ENCODE peak calls at places on chromosomes 13 and 19, in seven cellular contexts. V is ovary; S is A549; A is mammary epithelial cell; H is WERI-Rb-1; D is CD8-positive, alpha-beta T cell; W is BE2C. F is an unnamed sample.
A peak's percentile ranks its signal among the peaks of the same experiment; 100 is the strongest.

GRCh38 chr19:14371321-14371821 is 9.9 kb upstream of the ADGRE5 start:
- DNase-seq in V (no peak), S (no peak), A (no peak), H (no peak), D (no peak), W (no peak), F (no peak)

GRCh38 chr13:114096031-114096485 is 36.4 kb downstream of the RASA3 start:
- DNase-seq in V (peak; percentile 12), S (no peak), A (no peak), H (no peak), D (no peak), W (no peak), F (no peak)

GRCh38 chr13:18739310-18739709 is 442.3 kb downstream of the TUBA3C start:
- DNase-seq in V (no peak), S (no peak), A (no peak), H (no peak), D (no peak), W (no peak), F (no peak)

GRCh38 chr19:32619051-32619685 is 38.2 kb downstream of the PDCD5 start:
- DNase-seq in V (no peak), S (no peak), A (no peak), H (no peak), D (no peak), W (no peak), F (no peak)

GRCh38 chr13:31012285-31013024 is 80.0 kb downstream of the TEX26 start:
- DNase-seq in V (no peak), S (peak; percentile 10), A (no peak), H (no peak), D (no peak), W (no peak), F (no peak)

GRCh38 chr13:79548886-79549285 is 67.9 kb downstream of the NDFIP2 start:
- DNase-seq in V (no peak), S (no peak), A (peak; percentile 23), H (no peak), D (no peak), W (no peak), F (no peak)

GRCh38 chr13:108828053-108828806 is 198.8 kb downstream of the MYO16 start:
- DNase-seq in V (no peak), S (no peak), A (peak; percentile 64), H (no peak), D (no peak), W (no peak), F (peak; percentile 55)

GRCh38 chr13:43804461-43805070 is 17.8 kb upstream of the ENOX1 start:
- DNase-seq in V (no peak), S (peak; percentile 9), A (peak; percentile 64), H (no peak), D (no peak), W (peak; percentile 49), F (peak; percentile 15)

GRCh38 chr19:45630463-45630862 is 8.7 kb downstream of the EML2 start:
- DNase-seq in V (no peak), S (peak; percentile 63), A (peak; percentile 97), H (no peak), D (no peak), W (no peak), F (no peak)

GRCh38 chr13:68160466-68160865 is 930.3 kb upstream of the PCDH9 start:
- DNase-seq in V (no peak), S (no peak), A (no peak), H (no peak), D (no peak), W (no peak), F (no peak)

GRCh38 chr13:114035186-114035582 is 61.3 kb upstream of the C13orf46 start:
- DNase-seq in V (no peak), S (no peak), A (no peak), H (no peak), D (no peak), W (no peak), F (no peak)

GRCh38 chr13:100565291-100565690 is 23.3 kb downstream of the GGACT start:
- DNase-seq in V (no peak), S (no peak), A (no peak), H (no peak), D (no peak), W (no peak), F (no peak)

DNA sequence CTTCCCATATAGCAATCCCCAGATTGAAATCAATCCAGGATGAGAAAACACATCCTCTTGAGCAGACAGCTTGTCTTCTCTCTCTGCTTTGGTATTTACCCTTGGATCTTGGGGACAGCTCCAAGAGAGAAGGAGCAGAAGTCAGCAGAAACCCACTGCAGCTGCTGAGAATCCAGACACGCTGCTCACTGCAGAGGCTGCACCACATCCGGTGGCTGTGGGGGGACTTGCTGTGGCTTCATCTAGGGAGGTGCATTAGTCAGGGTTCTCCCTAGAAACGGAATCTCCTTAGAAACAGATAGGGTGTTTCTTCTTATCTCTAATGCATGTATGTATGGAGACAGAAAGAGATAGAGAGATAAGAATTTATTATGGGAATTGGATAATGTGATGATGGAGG is 2.7 kb downstream of the CYP4F12 start:
- DNase-seq in V (no peak), S (no peak), A (no peak), H (no peak), D (no peak), W (no peak), F (no peak)
- H3K9me3 ChIP-seq in V (no peaks in the 10 kb centered on the region), S (no peaks in the 10 kb centered on the region), A (no peaks in the 10 kb centered on the region), H (no peaks in the 10 kb centered on the region), D (no peaks in the 10 kb centered on the region), W (no peaks in the 10 kb centered on the region), F (no peaks in the 10 kb centered on the region)

DNA sequence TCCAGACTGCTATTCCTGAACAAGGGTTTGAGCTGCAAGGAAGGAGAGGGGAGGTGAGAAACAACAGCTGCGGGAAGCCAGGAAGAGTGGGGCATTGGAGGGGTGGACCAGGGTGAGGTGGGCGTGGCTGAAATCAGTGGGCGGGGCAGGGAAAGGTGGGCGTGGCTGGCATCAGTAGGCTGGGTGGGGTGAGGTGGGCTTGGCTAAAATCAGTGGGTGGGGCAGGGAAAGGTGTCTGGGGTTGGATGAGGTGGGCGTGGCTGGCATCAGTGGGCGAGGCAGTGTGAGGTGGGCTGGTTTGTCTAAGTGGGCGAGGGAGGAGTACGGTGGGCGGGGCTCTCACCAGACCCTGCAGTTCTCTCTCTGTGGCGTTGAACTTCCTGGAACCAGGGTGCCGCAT is 87.6 kb downstream of the MUC16 start:
- DNase-seq in V (no peak), S (no peak), A (no peak), H (no peak), D (no peak), W (peak; percentile 16), F (no peak)
- H3K9me3 ChIP-seq in V (no peaks in the 10 kb centered on the region), S (no peaks in the 10 kb centered on the region), A (peaks cover 30% of the 10 kb centered on the region), H (no peaks in the 10 kb centered on the region), D (no peaks in the 10 kb centered on the region), W (no peaks in the 10 kb centered on the region), F (no peaks in the 10 kb centered on the region)

GRCh38 chr13:54445453-54445852 is 1416.8 kb downstream of the OLFM4 start:
- DNase-seq in V (no peak), S (no peak), A (no peak), H (no peak), D (no peak), W (no peak), F (no peak)
- H3K9me3 ChIP-seq in V (no peaks in the 10 kb centered on the region), S (no peaks in the 10 kb centered on the region), A (peaks cover 4% of the 10 kb centered on the region), H (no peaks in the 10 kb centered on the region), D (no peaks in the 10 kb centered on the region), W (no peaks in the 10 kb centered on the region), F (no peaks in the 10 kb centered on the region)

DNA sequence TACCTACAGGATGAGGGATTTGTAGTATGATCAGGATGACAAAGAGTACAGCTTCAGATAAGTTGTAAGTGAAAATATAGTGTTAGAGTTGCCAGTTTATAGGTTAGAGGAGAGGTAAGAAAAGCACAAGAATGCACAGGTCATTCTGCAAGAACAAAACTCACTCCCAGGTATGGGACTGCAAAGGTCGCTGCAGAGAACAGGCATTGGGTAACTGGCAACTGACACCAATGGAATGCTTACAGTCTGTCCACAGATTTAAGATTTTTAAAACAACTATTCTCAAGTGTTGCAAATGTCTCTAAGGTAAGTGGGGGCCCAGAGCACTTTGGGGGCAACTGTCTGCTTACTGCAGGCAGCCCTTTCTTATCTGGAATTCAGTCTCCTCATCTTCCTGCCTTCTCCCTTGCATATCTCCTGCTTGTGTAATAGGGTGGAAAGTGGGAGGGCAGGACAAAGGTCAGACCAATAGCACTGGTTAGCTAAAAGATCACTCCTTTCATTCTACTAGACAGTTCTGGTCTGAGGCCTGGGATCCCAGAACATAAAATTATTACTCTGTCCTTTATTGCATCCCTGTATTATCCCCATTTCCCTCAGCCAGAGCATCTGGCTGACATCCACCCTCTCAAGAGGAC is 42.3 kb upstream of the ZNF726 start:
- DNase-seq in V (no peak), S (no peak), A (no peak), H (no peak), D (no peak), W (no peak), F (no peak)
- H3K9me3 ChIP-seq in V (no peaks in the 10 kb centered on the region), S (peaks cover 21% of the 10 kb centered on the region), A (peaks cover 8% of the 10 kb centered on the region), H (no peaks in the 10 kb centered on the region), D (no peaks in the 10 kb centered on the region), W (no peaks in the 10 kb centered on the region), F (no peaks in the 10 kb centered on the region)

GRCh38 chr19:40035996-40036395 is 20.0 kb downstream of the ZNF780B start:
- DNase-seq in V (no peak), S (no peak), A (no peak), H (no peak), D (no peak), W (no peak), F (no peak)
- H3K9me3 ChIP-seq in V (peaks cover 18% of the 10 kb centered on the region), S (peaks cover 70% of the 10 kb centered on the region), A (peaks cover 48% of the 10 kb centered on the region), H (peaks cover 10% of the 10 kb centered on the region), D (peaks cover 47% of the 10 kb centered on the region), W (peaks cover 10% of the 10 kb centered on the region), F (no peaks in the 10 kb centered on the region)

DNA sequence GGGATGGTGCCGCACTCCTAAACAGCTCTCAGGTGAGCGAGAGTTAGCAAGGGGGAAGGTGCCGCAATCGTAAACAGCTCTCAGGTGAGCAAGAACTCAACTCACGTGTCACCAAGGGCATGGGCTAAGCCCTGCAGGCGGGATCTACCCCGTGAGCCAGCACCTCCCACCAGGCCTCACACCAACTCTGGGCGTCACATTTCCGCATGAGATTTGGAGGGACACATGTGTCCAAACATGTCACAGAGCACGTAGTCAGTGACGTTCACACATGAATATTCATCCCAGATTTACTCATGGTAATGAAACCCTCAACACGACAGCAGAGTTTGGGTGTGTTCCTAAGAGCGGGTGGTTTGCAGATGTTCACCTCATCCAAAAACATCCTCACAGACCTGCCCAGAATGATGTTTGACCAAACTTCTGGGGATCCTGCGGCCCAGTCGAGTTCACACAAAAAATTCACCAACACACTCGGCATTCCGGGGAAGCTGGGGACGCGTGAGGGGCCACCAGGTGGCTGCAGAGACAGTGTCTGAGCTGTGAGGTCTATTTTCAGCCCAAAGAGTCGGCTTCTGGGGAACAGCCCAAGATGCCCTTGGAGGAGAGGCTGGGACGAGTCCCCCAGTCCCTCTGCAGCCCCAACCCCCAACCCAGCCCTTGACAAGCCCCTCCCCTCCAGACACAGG is 19.6 kb downstream of the C2CD4C start:
- DNase-seq in V (no peak), S (no peak), A (no peak), H (no peak), D (no peak), W (no peak), F (peak; percentile 9)
- H3K9me3 ChIP-seq in V (no peaks in the 10 kb centered on the region), S (no peaks in the 10 kb centered on the region), A (peaks cover 16% of the 10 kb centered on the region), H (peaks cover 5% of the 10 kb centered on the region), D (no peaks in the 10 kb centered on the region), W (no peaks in the 10 kb centered on the region), F (no peaks in the 10 kb centered on the region)

DNA sequence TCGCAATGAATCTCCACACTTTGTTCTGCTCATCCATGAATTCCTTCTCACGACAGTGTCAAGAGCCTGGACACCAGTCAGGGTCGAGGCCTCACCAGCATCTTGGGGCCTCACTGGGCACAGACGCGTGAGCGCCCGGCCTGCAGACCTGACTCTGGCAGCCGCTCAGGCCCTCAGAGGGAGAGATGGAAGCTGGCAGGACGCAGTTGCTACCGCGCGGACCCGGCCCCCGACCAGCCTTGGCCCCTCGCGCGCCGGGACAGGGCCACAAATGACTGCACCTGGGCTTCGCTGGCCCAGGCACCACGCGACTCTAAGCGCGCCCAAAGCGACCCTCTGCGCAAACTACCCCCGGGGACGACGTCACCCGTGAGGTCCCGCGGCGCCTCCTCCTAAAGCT is 937 bp upstream of the USP29 start:
- DNase-seq in V (no peak), S (no peak), A (no peak), H (no peak), D (no peak), W (no peak), F (no peak)
- H3K9me3 ChIP-seq in V (no peaks in the 10 kb centered on the region), S (peaks cover 73% of the 10 kb centered on the region), A (peaks cover 24% of the 10 kb centered on the region), H (peaks cover 14% of the 10 kb centered on the region), D (no peaks in the 10 kb centered on the region), W (no peaks in the 10 kb centered on the region), F (peaks cover 22% of the 10 kb centered on the region)